ENCODE peak calls at places on chromosomes 2 and 18, in eight cellular contexts. One of them, this sample, is unnamed.

GRCh38 chr2:69784228-69784627 is 42.3 kb downstream of the ANXA4 start:
- DNase-seq in HAP-1: no peak
- DNase-seq in lower lobe of right lung: no peak
- DNase-seq in GM12864: no peak
- DNase-seq in hepatocyte: no peak
- DNase-seq in MM.1S: no peak
- DNase-seq in CD8-positive, alpha-beta memory T cell: no peak
- DNase-seq in H7: no peak
- DNase-seq in this sample: no peak

GRCh38 chr2:203835420-203835819 is 32.2 kb upstream of the CTLA4 start:
- DNase-seq in MM.1S: no peak
- DNase-seq in lower lobe of right lung: no peak
- DNase-seq in CD8-positive, alpha-beta memory T cell: no peak
- DNase-seq in GM12864: no peak
- DNase-seq in H7: no peak
- DNase-seq in hepatocyte: no peak
- DNase-seq in HAP-1: no peak
- DNase-seq in this sample: no peak

GRCh38 chr2:2507471-2507997 is 176.5 kb upstream of the MYT1L start:
- DNase-seq in HAP-1: no peak
- DNase-seq in H7: peak
- DNase-seq in CD8-positive, alpha-beta memory T cell: no peak
- DNase-seq in lower lobe of right lung: no peak
- DNase-seq in MM.1S: no peak
- DNase-seq in GM12864: no peak
- DNase-seq in hepatocyte: no peak
- DNase-seq in this sample: no peak

GRCh38 chr2:45964226-45964841 is 312.9 kb downstream of the PRKCE start:
- DNase-seq in hepatocyte: peak
- DNase-seq in lower lobe of right lung: peak
- DNase-seq in MM.1S: no peak
- DNase-seq in CD8-positive, alpha-beta memory T cell: no peak
- DNase-seq in H7: no peak
- DNase-seq in HAP-1: no peak
- DNase-seq in GM12864: no peak
- DNase-seq in this sample: no peak

GRCh38 chr2:238498691-238499295 is 72.1 kb downstream of the ASB1 start:
- DNase-seq in MM.1S: no peak
- DNase-seq in H7: no peak
- DNase-seq in lower lobe of right lung: no peak
- DNase-seq in hepatocyte: no peak
- DNase-seq in HAP-1: no peak
- DNase-seq in CD8-positive, alpha-beta memory T cell: no peak
- DNase-seq in GM12864: no peak
- DNase-seq in this sample: no peak

GRCh38 chr2:226873051-226873620 is 37.3 kb downstream of the RHBDD1 start:
- DNase-seq in CD8-positive, alpha-beta memory T cell: no peak
- DNase-seq in H7: no peak
- DNase-seq in GM12864: no peak
- DNase-seq in HAP-1: no peak
- DNase-seq in hepatocyte: no peak
- DNase-seq in MM.1S: peak
- DNase-seq in lower lobe of right lung: no peak
- DNase-seq in this sample: no peak

GRCh38 chr18:50819027-50819726 is 639 bp downstream of the MRO start:
- DNase-seq in hepatocyte: peak
- DNase-seq in HAP-1: no peak
- DNase-seq in CD8-positive, alpha-beta memory T cell: no peak
- DNase-seq in MM.1S: no peak
- DNase-seq in lower lobe of right lung: peak
- DNase-seq in H7: peak
- DNase-seq in GM12864: no peak
- DNase-seq in this sample: peak

GRCh38 chr2:132876745-132877391 is 206.9 kb upstream of the LYPD1 start:
- DNase-seq in hepatocyte: no peak
- DNase-seq in GM12864: no peak
- DNase-seq in CD8-positive, alpha-beta memory T cell: no peak
- DNase-seq in MM.1S: no peak
- DNase-seq in HAP-1: no peak
- DNase-seq in lower lobe of right lung: no peak
- DNase-seq in H7: no peak
- DNase-seq in this sample: no peak

GRCh38 chr2:232800166-232800565 is 23.8 kb upstream of the KCNJ13 start:
- DNase-seq in GM12864: no peak
- DNase-seq in MM.1S: no peak
- DNase-seq in H7: no peak
- DNase-seq in hepatocyte: no peak
- DNase-seq in lower lobe of right lung: no peak
- DNase-seq in CD8-positive, alpha-beta memory T cell: no peak
- DNase-seq in HAP-1: no peak
- DNase-seq in this sample: no peak

DNA sequence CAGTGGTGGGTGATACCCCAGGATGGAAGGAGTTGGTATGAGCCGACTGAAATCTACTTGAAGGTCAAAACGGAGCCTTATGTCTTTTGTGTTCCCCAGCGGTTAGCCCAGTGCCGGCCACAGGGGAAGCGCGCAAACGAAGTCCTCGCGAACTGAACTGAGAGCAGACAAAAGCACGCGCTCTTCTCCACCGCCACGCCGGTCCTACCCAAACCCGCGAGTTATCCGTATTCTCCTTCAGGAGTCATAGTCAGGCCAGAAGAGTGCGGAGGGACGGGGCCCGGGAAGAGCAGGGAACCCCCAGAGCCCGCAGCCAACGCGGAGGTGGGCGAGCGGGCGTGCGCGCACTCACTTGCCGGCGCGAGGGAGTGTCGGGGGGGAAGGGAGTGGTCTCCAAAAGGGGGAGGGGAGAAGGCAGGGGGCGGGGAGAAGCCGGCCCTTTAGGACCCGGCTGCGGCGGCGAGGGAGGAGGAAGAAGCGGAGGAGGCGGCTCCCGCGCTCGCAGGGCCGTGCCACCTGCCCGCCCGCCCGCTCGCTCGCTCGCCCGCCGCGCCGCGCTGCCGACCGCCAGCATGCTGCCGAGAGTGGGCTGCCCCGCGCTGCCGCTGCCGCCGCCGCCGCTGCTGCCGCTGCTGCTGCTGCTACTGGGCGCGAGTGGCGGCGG is at the start of gene IGFBP2:
- DNase-seq in HAP-1: peak
- DNase-seq in H7: peak
- DNase-seq in MM.1S: no peak
- DNase-seq in hepatocyte: peak
- DNase-seq in GM12864: no peak
- DNase-seq in CD8-positive, alpha-beta memory T cell: no peak
- DNase-seq in lower lobe of right lung: no peak
- DNase-seq in this sample: peak
- H3K4me3 ChIP-seq in HAP-1: peak
- H3K4me3 ChIP-seq in H7: peak
- H3K4me3 ChIP-seq in MM.1S: no peak
- H3K4me3 ChIP-seq in hepatocyte: peak
- H3K4me3 ChIP-seq in GM12864: no peak
- H3K4me3 ChIP-seq in CD8-positive, alpha-beta memory T cell: no peak
- H3K4me3 ChIP-seq in lower lobe of right lung: peak
- H3K4me3 ChIP-seq in this sample: peak

DNA sequence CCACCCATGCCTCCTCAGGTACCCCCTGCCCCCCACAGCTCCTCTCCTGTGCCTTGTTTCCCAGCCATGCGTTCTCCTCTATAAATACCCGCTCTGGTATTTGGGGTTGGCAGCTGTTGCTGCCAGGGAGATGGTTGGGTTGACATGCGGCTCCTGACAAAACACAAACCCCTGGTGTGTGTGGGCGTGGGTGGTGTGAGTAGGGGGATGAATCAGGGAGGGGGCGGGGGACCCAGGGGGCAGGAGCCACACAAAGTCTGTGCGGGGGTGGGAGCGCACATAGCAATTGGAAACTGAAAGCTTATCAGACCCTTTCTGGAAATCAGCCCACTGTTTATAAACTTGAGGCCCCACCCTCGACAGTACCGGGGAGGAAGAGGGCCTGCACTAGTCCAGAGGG is 803 bp upstream of the DES start:
- DNase-seq in GM12864: no peak
- DNase-seq in H7: no peak
- DNase-seq in HAP-1: no peak
- DNase-seq in CD8-positive, alpha-beta memory T cell: no peak
- DNase-seq in MM.1S: no peak
- DNase-seq in hepatocyte: no peak
- DNase-seq in lower lobe of right lung: no peak
- DNase-seq in this sample: no peak
- H3K4me3 ChIP-seq in GM12864: no peak
- H3K4me3 ChIP-seq in H7: no peak
- H3K4me3 ChIP-seq in HAP-1: no peak
- H3K4me3 ChIP-seq in CD8-positive, alpha-beta memory T cell: no peak
- H3K4me3 ChIP-seq in MM.1S: no peak
- H3K4me3 ChIP-seq in hepatocyte: no peak
- H3K4me3 ChIP-seq in lower lobe of right lung: no peak
- H3K4me3 ChIP-seq in this sample: no peak

GRCh38 chr2:13770279-13770678 is 862.2 kb upstream of the LRATD1 start:
- DNase-seq in hepatocyte: no peak
- DNase-seq in CD8-positive, alpha-beta memory T cell: no peak
- DNase-seq in HAP-1: no peak
- DNase-seq in H7: no peak
- DNase-seq in MM.1S: no peak
- DNase-seq in lower lobe of right lung: no peak
- DNase-seq in GM12864: no peak
- DNase-seq in this sample: no peak

DNA sequence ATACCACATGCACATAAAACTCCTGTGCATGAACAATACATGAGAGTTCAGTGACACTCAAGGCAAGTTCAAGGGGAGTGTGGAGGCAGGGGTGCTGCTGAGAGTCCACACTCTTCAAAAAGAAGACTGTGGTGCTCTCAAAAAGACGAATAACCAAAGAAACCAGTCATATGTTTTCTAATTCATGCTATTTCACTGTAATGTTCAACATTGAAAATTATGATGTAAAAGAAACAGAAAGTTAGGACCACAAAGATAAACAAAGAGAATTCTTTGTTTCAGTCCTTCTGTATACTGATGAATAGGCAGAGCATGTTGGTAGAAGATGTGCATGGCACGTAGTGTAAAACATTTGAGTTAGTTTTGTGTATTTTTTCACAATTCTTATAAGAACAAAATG is 864.2 kb upstream of the LRATD1 start:
- DNase-seq in HAP-1: no peak
- DNase-seq in GM12864: no peak
- DNase-seq in CD8-positive, alpha-beta memory T cell: no peak
- DNase-seq in H7: no peak
- DNase-seq in MM.1S: no peak
- DNase-seq in hepatocyte: no peak
- DNase-seq in lower lobe of right lung: no peak
- DNase-seq in this sample: no peak
- H3K4me3 ChIP-seq in HAP-1: no peak
- H3K4me3 ChIP-seq in GM12864: no peak
- H3K4me3 ChIP-seq in CD8-positive, alpha-beta memory T cell: no peak
- H3K4me3 ChIP-seq in H7: no peak
- H3K4me3 ChIP-seq in MM.1S: no peak
- H3K4me3 ChIP-seq in hepatocyte: no peak
- H3K4me3 ChIP-seq in lower lobe of right lung: no peak
- H3K4me3 ChIP-seq in this sample: no peak

GRCh38 chr2:237293966-237294365 is 120.0 kb downstream of the COL6A3 start:
- DNase-seq in hepatocyte: no peak
- DNase-seq in MM.1S: no peak
- DNase-seq in CD8-positive, alpha-beta memory T cell: no peak
- DNase-seq in HAP-1: no peak
- DNase-seq in GM12864: no peak
- DNase-seq in lower lobe of right lung: no peak
- DNase-seq in H7: no peak
- DNase-seq in this sample: no peak
- H3K4me3 ChIP-seq in hepatocyte: no peak
- H3K4me3 ChIP-seq in MM.1S: no peak
- H3K4me3 ChIP-seq in CD8-positive, alpha-beta memory T cell: no peak
- H3K4me3 ChIP-seq in HAP-1: no peak
- H3K4me3 ChIP-seq in GM12864: no peak
- H3K4me3 ChIP-seq in lower lobe of right lung: no peak
- H3K4me3 ChIP-seq in H7: no peak
- H3K4me3 ChIP-seq in this sample: no peak

GRCh38 chr2:161414385-161415040 is 1.6 kb upstream of the TBR1 start:
- DNase-seq in hepatocyte: peak
- DNase-seq in GM12864: no peak
- DNase-seq in MM.1S: no peak
- DNase-seq in CD8-positive, alpha-beta memory T cell: no peak
- DNase-seq in HAP-1: peak
- DNase-seq in lower lobe of right lung: no peak
- DNase-seq in H7: peak
- DNase-seq in this sample: peak
- H3K4me3 ChIP-seq in hepatocyte: peak
- H3K4me3 ChIP-seq in GM12864: peak
- H3K4me3 ChIP-seq in MM.1S: no peak
- H3K4me3 ChIP-seq in CD8-positive, alpha-beta memory T cell: peak
- H3K4me3 ChIP-seq in HAP-1: peak
- H3K4me3 ChIP-seq in lower lobe of right lung: peak
- H3K4me3 ChIP-seq in H7: peak
- H3K4me3 ChIP-seq in this sample: peak

DNA sequence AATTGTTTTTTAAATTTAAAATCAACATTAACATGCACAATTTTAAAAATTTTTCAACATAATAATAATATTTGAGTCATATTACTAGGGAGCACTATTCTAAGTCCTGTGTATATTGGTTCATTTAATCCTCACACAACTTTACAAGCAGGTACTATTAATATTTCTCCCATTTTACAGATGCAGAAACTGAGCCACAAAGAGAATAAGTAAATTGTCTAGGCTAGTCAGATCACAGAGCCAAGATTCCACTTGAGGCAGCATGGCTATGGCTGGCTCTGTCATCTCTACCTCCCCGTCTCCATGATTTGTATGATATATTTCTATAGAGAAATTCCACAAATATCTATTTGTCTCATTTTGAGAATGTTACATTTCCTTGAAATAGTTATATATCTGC is 15.1 kb downstream of the CCNT2 start:
- DNase-seq in H7: no peak
- DNase-seq in HAP-1: no peak
- DNase-seq in MM.1S: no peak
- DNase-seq in CD8-positive, alpha-beta memory T cell: no peak
- DNase-seq in GM12864: no peak
- DNase-seq in hepatocyte: no peak
- DNase-seq in lower lobe of right lung: no peak
- DNase-seq in this sample: no peak
- H3K4me3 ChIP-seq in H7: no peak
- H3K4me3 ChIP-seq in HAP-1: no peak
- H3K4me3 ChIP-seq in MM.1S: no peak
- H3K4me3 ChIP-seq in CD8-positive, alpha-beta memory T cell: no peak
- H3K4me3 ChIP-seq in GM12864: no peak
- H3K4me3 ChIP-seq in hepatocyte: no peak
- H3K4me3 ChIP-seq in lower lobe of right lung: no peak
- H3K4me3 ChIP-seq in this sample: no peak

This sample was measured in Caco-2.